ENCODE peak calls at places on chromosomes 4 and X, in five cellular contexts. R, A, G, W and Z are unnamed samples.

GRCh38 chr4:173934933-173935620 is 348.4 kb downstream of the FBXO8 start:
- DNase-seq in W (no peak), A (no peak), R (no peak), G (no peak), Z (no peak)

GRCh38 chrX:150080497-150080896 is 142.2 kb upstream of the EOLA2 start:
- DNase-seq in W (no peak), R (no peak), G (no peak), A (no peak), Z (no peak)

GRCh38 chrX:119887721-119888425 is 7.8 kb upstream of the AKAP14 start:
- DNase-seq in W (peak), A (peak), R (peak), G (peak), Z (peak)

GRCh38 chr4:79661196-79661595 is 253.2 kb upstream of the GK2 start:
- DNase-seq in R (no peak), W (no peak), A (no peak), G (no peak), Z (no peak)

GRCh38 chr4:135508006-135508714 is 1306.6 kb upstream of the PABPC4L start:
- DNase-seq in A (peak), W (no peak), R (no peak), G (no peak), Z (peak)

GRCh38 chr4:185534850-185535761 is at the start of gene PDLIM3:
- DNase-seq in A (peak), G (peak), W (no peak), R (peak), Z (peak)

GRCh38 chr4:3683077-3683743 is 83.0 kb upstream of the ADRA2C start:
- DNase-seq in G (no peak), A (no peak), R (peak), W (no peak), Z (peak)

GRCh38 chr4:79209822-79210635 is 115.8 kb downstream of the NAA11 start:
- DNase-seq in W (no peak), R (no peak), A (no peak), G (no peak), Z (no peak)

GRCh38 chr4:4930677-4931076 is 71.2 kb downstream of the MSX1 start:
- DNase-seq in W (no peak), R (no peak), A (no peak), G (no peak), Z (no peak)

GRCh38 chrX:115499112-115499805 is 61.7 kb upstream of the PLS3 start:
- DNase-seq in A (no peak), R (no peak), W (no peak), G (no peak), Z (peak)

GRCh38 chrX:153726286-153727107 is 1.8 kb downstream of the ABCD1 start:
- DNase-seq in W (peak), G (peak), R (no peak), A (peak), Z (peak)

GRCh38 chrX:103913356-103914020 is 48.9 kb upstream of the TMSB15B start:
- DNase-seq in R (no peak), G (no peak), A (peak), W (no peak), Z (peak)

GRCh38 chr4:102037566-102037965 is 247.0 kb downstream of the BANK1 start:
- DNase-seq in R (no peak), A (no peak), G (no peak), W (no peak), Z (no peak)

GRCh38 chr4:6568689-6569332 is 6.2 kb upstream of the MAN2B2 start:
- DNase-seq in R (no peak), W (no peak), A (peak), G (no peak), Z (peak)

GRCh38 chr4:8435656-8436121 is 4.8 kb downstream of the ACOX3 start:
- DNase-seq in W (no peak), G (no peak), A (no peak), R (no peak), Z (no peak)

GRCh38 chr4:113447061-113447460 is 314.5 kb downstream of the CAMK2D start:
- DNase-seq in R (no peak), W (no peak), A (peak), G (no peak), Z (no peak)

GRCh38 chr4:113450681-113451080 is 310.9 kb downstream of the CAMK2D start:
- DNase-seq in G (no peak), A (no peak), W (no peak), R (no peak), Z (no peak)

GRCh38 chr4:113447695-113448265 is 313.8 kb downstream of the CAMK2D start:
- DNase-seq in R (no peak), W (no peak), A (no peak), G (no peak), Z (no peak)

GRCh38 chr4:113452152-113452551 is 309.4 kb downstream of the CAMK2D start:
- DNase-seq in R (no peak), A (no peak), W (no peak), G (no peak), Z (no peak)

DNA sequence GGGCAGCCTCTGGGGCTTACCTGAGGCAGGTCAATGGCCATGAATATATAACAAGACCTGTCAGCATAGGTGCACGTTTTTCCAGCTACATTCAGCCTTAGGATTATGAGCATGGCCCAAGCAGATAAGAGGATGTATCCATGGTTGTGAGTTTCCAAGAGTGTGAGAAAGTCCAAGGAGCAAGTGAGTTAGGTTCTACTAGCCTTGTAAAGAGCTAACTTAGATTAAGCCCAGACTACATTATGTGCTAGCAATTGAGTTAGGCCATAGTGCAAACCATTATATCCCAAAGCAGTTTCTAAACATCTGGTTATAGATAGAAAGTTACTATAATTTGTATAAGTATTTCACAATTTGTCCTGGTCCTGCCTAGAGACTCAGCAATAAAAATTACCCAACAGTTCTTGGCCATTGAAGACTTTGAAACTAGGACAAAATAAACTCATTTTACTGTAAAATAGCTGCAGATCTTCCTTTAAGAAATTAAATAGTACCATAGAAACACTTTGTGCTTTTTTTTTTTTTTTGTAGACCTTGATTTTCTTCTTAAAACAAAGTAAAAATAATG is 312.0 kb downstream of the CAMK2D start:
- DNase-seq in G (no peak), W (no peak), A (no peak), R (no peak), Z (no peak)
- H3K27ac ChIP-seq in G (peak), W (no peak), A (no peak), R (peak), Z (no peak)

GRCh38 chr4:76725039-76725438 is 172.9 kb downstream of the SOWAHB start:
- DNase-seq in W (no peak), A (no peak), G (no peak), R (no peak), Z (no peak)

GRCh38 chr4:76726631-76727030 is 171.3 kb downstream of the SOWAHB start:
- DNase-seq in R (no peak), W (no peak), G (no peak), A (no peak), Z (no peak)

GRCh38 chr4:76726141-76726540 is 171.8 kb downstream of the SOWAHB start:
- DNase-seq in W (no peak), A (no peak), R (no peak), G (no peak), Z (no peak)

GRCh38 chr4:76723373-76723772 is 174.6 kb downstream of the SOWAHB start:
- DNase-seq in A (no peak), G (no peak), W (no peak), R (no peak), Z (no peak)

GRCh38 chr4:76723916-76724315 is 174.0 kb downstream of the SOWAHB start:
- DNase-seq in A (peak), R (no peak), W (no peak), G (no peak), Z (peak)
- H3K27ac ChIP-seq in A (peak), R (peak), W (peak), G (peak), Z (peak)

GRCh38 chr4:19689511-19689910 is 562.2 kb upstream of the SLIT2 start:
- DNase-seq in G (no peak), W (no peak), A (peak), R (no peak), Z (peak)
- H3K27ac ChIP-seq in G (no peak), W (no peak), A (peak), R (no peak), Z (peak)

DNA sequence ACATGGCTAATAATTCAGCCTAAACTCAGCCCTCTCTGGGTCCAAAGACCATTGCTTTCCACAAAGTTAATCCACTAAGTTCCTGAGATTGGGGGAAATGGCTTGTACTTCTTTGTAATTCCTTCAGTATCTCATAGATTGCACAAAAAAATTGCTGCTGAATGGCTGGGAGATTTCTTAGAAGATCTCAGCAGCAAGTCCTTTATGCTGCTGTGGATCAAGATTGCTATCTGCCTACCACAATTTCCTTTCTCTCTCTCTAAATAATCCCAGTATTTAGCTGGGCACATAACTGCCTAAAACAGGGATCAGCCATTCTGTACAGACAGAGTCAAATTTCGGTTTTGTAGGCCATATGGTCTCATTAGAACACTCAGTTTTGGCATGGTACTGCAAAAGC is 18.4 kb upstream of the HOPX start:
- DNase-seq in R (no peak), A (no peak), W (no peak), G (no peak), Z (peak)
- H3K27ac ChIP-seq in R (no peak), A (no peak), W (no peak), G (no peak), Z (no peak)

GRCh38 chr4:1717129-1718094 is 3.7 kb downstream of the TMEM129 start:
- DNase-seq in G (no peak), W (no peak), A (no peak), R (no peak), Z (peak)

GRCh38 chr4:1714303-1715001 is 2.3 kb upstream of the SLBP start:
- DNase-seq in R (no peak), W (no peak), G (no peak), A (no peak), Z (peak)

GRCh38 chr4:1718095-1718850 is 2.9 kb downstream of the TMEM129 start:
- DNase-seq in G (no peak), A (no peak), W (no peak), R (no peak), Z (peak)

GRCh38 chr4:1715002-1715761 is 3.1 kb upstream of the SLBP start:
- DNase-seq in R (no peak), A (no peak), G (no peak), W (no peak), Z (peak)

GRCh38 chr4:1716065-1716945 is 4.2 kb upstream of the SLBP start:
- DNase-seq in W (no peak), A (no peak), G (no peak), R (no peak), Z (peak)
- H3K27ac ChIP-seq in W (no peak), A (no peak), G (no peak), R (no peak), Z (no peak)

GRCh38 chr4:81538712-81539432 is 67.2 kb upstream of the RASGEF1B start:
- DNase-seq in W (no peak), R (no peak), A (no peak), G (no peak), Z (no peak)
- H3K27ac ChIP-seq in W (no peak), R (no peak), A (no peak), G (no peak), Z (no peak)